ENCODE peak calls at places on chromosomes 11 and 22, in seven cellular contexts. E is A549, Z is pancreas, N is fibroblast of pulmonary artery, B is fibroblast of lung, F is neural progenitor cell, C is HCT116. J is an unnamed sample.

GRCh38 chr11:65301491-65302329 is 13.0 kb upstream of the CDC42EP2 start:
- DNase-seq in B (no peak), E (no peak), F (peak), Z (no peak), N (peak), C (no peak), J (no peak)

GRCh38 chr11:112784323-112785073 is 176.7 kb upstream of the NCAM1 start:
- DNase-seq in Z (peak), N (peak), C (no peak), F (peak), E (no peak), B (peak), J (no peak)

GRCh38 chr22:48238018-48238915 is 1475.8 kb downstream of the TBC1D22A start:
- DNase-seq in F (no peak), Z (no peak), N (no peak), E (no peak), C (no peak), B (no peak), J (no peak)

GRCh38 chr11:46240861-46241260 is 36.6 kb upstream of the CREB3L1 start:
- DNase-seq in Z (no peak), N (no peak), C (no peak), E (no peak), B (no peak), F (no peak), J (no peak)

GRCh38 chr22:44128961-44129613 is 51.6 kb upstream of the PARVG start:
- DNase-seq in C (no peak), N (no peak), F (no peak), E (no peak), B (no peak), Z (no peak), J (no peak)

GRCh38 chr22:47175151-47175760 is 412.8 kb downstream of the TBC1D22A start:
- DNase-seq in C (no peak), N (peak), Z (peak), E (no peak), B (no peak), F (no peak), J (no peak)

GRCh38 chr11:35246725-35247124 is 107.8 kb downstream of the CD44 start:
- DNase-seq in C (no peak), F (no peak), N (peak), E (no peak), Z (no peak), B (peak), J (no peak)

GRCh38 chr22:37454857-37455686 is 27.8 kb upstream of the ELFN2 start:
- DNase-seq in N (peak), E (peak), Z (no peak), F (no peak), C (peak), B (peak), J (no peak)

GRCh38 chr11:132187814-132188213 is 817.4 kb downstream of the NTM start:
- DNase-seq in E (no peak), C (no peak), N (peak), Z (no peak), F (no peak), B (peak), J (no peak)

GRCh38 chr22:46287873-46288751 is 8.6 kb upstream of the GTSE1 start:
- DNase-seq in C (no peak), N (no peak), Z (no peak), B (no peak), F (no peak), E (no peak), J (no peak)

GRCh38 chr22:49307870-49308269 is 519.8 kb downstream of the BRD1 start:
- DNase-seq in F (no peak), N (no peak), B (no peak), C (no peak), E (no peak), Z (peak), J (peak)

GRCh38 chr11:110939471-110939870 is 227.2 kb upstream of the ARHGAP20 start:
- DNase-seq in B (no peak), N (no peak), Z (no peak), E (no peak), C (no peak), F (no peak), J (no peak)

GRCh38 chr22:42492323-42492690 is 27.3 kb downstream of the RRP7A start:
- DNase-seq in C (no peak), N (no peak), B (no peak), F (no peak), Z (no peak), E (no peak), J (no peak)

GRCh38 chr22:20249797-20250354 is 18.2 kb downstream of the RTN4R start:
- DNase-seq in Z (no peak), F (no peak), N (peak), C (no peak), E (no peak), B (peak), J (no peak)

GRCh38 chr11:86577663-86578636 is 94.5 kb downstream of the ME3 start:
- DNase-seq in B (peak), E (peak), Z (peak), N (peak), C (peak), F (no peak), J (no peak)

GRCh38 chr11:129992161-129992944 is 10.3 kb downstream of the PRDM10 start:
- DNase-seq in B (peak), Z (peak), C (peak), N (peak), E (peak), F (peak), J (no peak)
- TF ChIP-seq CTCF in B (no peak), Z (peak), C (peak), N (peak), E (no peak), F (peak), J (no peak)

GRCh38 chr22:50504245-50505211 is 3.0 kb downstream of the LMF2 start:
- DNase-seq in E (no peak), Z (peak), B (no peak), N (no peak), C (no peak), F (no peak), J (no peak)

GRCh38 chr22:50505276-50505775 is 2.2 kb downstream of the LMF2 start:
- DNase-seq in N (no peak), Z (no peak), C (no peak), B (no peak), E (no peak), F (no peak), J (no peak)

GRCh38 chr22:50502096-50502495 is 5.4 kb downstream of the LMF2 start:
- DNase-seq in C (no peak), F (no peak), E (no peak), Z (no peak), N (no peak), B (no peak), J (no peak)

GRCh38 chr22:50502628-50503474 is 4.7 kb downstream of the LMF2 start:
- DNase-seq in Z (no peak), C (no peak), B (no peak), E (no peak), N (no peak), F (no peak), J (no peak)

GRCh38 chr22:50503475-50504145 is 3.9 kb downstream of the LMF2 start:
- DNase-seq in Z (peak), N (no peak), E (no peak), C (no peak), B (no peak), F (no peak), J (no peak)
- TF ChIP-seq CTCF in Z (no peak), N (no peak), E (no peak), C (no peak), B (no peak), F (no peak), J (no peak)

DNA sequence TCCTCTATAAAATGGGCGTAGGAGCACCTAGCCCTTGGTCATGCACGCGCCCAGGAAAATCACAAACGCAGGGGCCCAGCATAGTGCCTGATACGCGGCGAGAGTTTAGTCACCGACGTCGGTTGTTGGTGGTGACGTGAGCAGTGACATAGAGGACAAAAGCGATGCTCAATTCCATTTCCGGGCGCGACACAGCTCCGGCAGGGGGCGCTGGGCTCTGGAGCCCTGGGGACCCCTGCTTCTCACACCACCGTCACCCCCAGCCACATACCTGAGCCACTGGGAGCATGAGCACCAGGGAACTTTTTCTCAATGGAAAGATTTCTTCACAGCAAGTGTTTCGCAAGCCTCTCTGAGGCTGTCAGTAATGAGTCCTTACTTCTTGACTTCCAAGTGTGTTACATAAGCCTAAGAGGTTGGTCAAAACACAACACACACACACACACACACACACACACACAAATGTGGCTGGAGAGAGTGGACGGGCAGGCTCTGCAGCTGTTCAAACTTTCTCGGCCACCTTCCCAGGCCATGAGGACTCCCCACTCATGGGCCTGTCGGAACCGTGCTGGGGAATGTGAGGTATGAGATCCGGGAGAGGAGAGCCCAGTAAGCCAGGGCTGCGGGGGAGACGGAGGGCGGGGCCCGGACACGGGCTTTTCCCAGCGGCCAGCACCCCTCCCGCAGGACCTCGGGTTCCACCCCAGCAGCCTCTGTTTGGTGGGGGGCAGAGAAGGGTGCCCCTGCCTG is 36.9 kb upstream of the LINC01488 start:
- DNase-seq in C (no peak), F (peak), E (peak), N (peak), Z (peak), B (peak), J (no peak)
- TF ChIP-seq CTCF in C (no peak), F (peak), E (peak), N (peak), Z (no peak), B (peak), J (no peak)

DNA sequence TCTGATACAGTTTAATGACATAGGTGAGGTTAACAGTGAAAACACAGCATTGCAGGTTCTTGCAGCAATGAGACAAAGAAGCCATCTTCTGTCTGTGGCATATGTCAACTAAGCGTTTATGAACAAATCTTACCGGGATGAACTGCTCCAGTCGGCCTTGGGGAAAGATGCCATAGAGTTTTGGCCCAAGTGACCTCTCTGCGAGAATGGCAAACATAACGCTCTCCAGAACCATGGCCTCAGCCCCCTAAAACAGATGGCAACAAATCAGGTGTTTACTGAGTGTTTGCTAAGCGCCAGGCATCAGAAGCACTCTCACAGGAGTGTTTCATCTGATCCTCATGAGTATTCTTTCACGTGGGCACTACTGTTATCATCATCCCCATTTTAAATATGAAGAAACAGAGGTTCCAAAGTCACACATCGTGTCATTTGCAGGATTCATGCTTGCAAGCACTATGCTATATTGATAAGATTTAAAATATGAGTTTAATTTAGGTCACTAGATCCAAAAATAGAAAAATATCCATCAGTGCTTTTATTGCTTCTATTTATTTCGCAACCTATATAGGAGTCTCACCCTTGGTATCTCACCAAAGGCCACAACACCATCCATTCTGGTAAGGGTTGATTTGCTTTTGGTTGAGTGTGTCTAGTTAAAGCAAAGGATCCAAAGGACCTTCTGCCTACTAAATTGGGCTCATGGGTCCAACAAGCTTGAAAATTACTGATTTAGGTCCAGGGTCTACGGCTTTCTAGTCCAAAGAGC is 35.9 kb downstream of the TCIRG1 start:
- DNase-seq in B (no peak), E (no peak), F (no peak), N (no peak), Z (no peak), C (no peak), J (no peak)
- TF ChIP-seq CTCF in B (no peak), E (no peak), F (no peak), N (no peak), Z (no peak), C (no peak), J (no peak)